ENCODE peak calls at places on chromosomes 6 and 20, in five cellular contexts. One of them, this sample, is unnamed.

GRCh38 chr6:3414704-3415453 is 42.0 kb downstream of the SLC22A23 start:
- DNase-seq in GM06990: peak; percentile 37
- DNase-seq in AG10803: no peak
- DNase-seq in NB4: peak; percentile 21
- DNase-seq in retinal pigment epithelial cell: no peak
- DNase-seq in this sample: no peak

GRCh38 chr20:53921443-53921973 is 148.9 kb downstream of the BCAS1 start:
- DNase-seq in GM06990: no peak
- DNase-seq in AG10803: no peak
- DNase-seq in NB4: no peak
- DNase-seq in retinal pigment epithelial cell: no peak
- DNase-seq in this sample: no peak

GRCh38 chr20:44211177-44212039 is 837 bp upstream of the OSER1 start:
- DNase-seq in GM06990: no peak
- DNase-seq in AG10803: peak; percentile 74
- DNase-seq in NB4: peak; percentile 26
- DNase-seq in retinal pigment epithelial cell: no peak
- DNase-seq in this sample: no peak

GRCh38 chr20:23404196-23404595 is 17.1 kb downstream of the NAPB start:
- DNase-seq in GM06990: no peak
- DNase-seq in AG10803: peak; percentile 34
- DNase-seq in NB4: peak; percentile 16
- DNase-seq in retinal pigment epithelial cell: no peak
- DNase-seq in this sample: no peak

GRCh38 chr6:31666337-31666960 is 569 bp downstream of the CSNK2B start:
- DNase-seq in GM06990: no peak
- DNase-seq in AG10803: no peak
- DNase-seq in NB4: no peak
- DNase-seq in retinal pigment epithelial cell: no peak
- DNase-seq in this sample: no peak

GRCh38 chr6:13027200-13027599 is 301.1 kb downstream of the TBC1D7 start:
- DNase-seq in GM06990: no peak
- DNase-seq in AG10803: no peak
- DNase-seq in NB4: no peak
- DNase-seq in retinal pigment epithelial cell: no peak
- DNase-seq in this sample: no peak

GRCh38 chr20:46202758-46203509 is 84.8 kb downstream of the CD40 start:
- DNase-seq in GM06990: no peak
- DNase-seq in AG10803: no peak
- DNase-seq in NB4: no peak
- DNase-seq in retinal pigment epithelial cell: no peak
- DNase-seq in this sample: no peak

GRCh38 chr6:151514000-151514730 is 20.3 kb downstream of the CCDC170 start:
- DNase-seq in GM06990: no peak
- DNase-seq in AG10803: no peak
- DNase-seq in NB4: no peak
- DNase-seq in retinal pigment epithelial cell: no peak
- DNase-seq in this sample: no peak

GRCh38 chr6:148593130-148593812 is 153.6 kb upstream of the UST start:
- DNase-seq in GM06990: no peak
- DNase-seq in AG10803: peak; percentile 67
- DNase-seq in NB4: no peak
- DNase-seq in retinal pigment epithelial cell: no peak
- DNase-seq in this sample: no peak

GRCh38 chr6:4125933-4126864 is 9.2 kb downstream of the ECI2 start:
- DNase-seq in GM06990: no peak
- DNase-seq in AG10803: peak; percentile 87
- DNase-seq in NB4: peak; percentile 37
- DNase-seq in retinal pigment epithelial cell: peak; percentile 74
- DNase-seq in this sample: peak; percentile 72

GRCh38 chr6:6881438-6882267 is 226.1 kb upstream of the RREB1 start:
- DNase-seq in GM06990: no peak
- DNase-seq in AG10803: no peak
- DNase-seq in NB4: peak; percentile 70
- DNase-seq in retinal pigment epithelial cell: no peak
- DNase-seq in this sample: no peak

GRCh38 chr20:48177058-48177457 is 391.8 kb upstream of the SULF2 start:
- DNase-seq in GM06990: no peak
- DNase-seq in AG10803: no peak
- DNase-seq in NB4: no peak
- DNase-seq in retinal pigment epithelial cell: no peak
- DNase-seq in this sample: no peak

GRCh38 chr20:6495907-6496306 is 271.6 kb upstream of the BMP2 start:
- DNase-seq in GM06990: no peak
- DNase-seq in AG10803: no peak
- DNase-seq in NB4: no peak
- DNase-seq in retinal pigment epithelial cell: no peak
- DNase-seq in this sample: no peak

GRCh38 chr20:16846011-16846410 is 97.9 kb downstream of the OTOR start:
- DNase-seq in GM06990: no peak
- DNase-seq in AG10803: peak; percentile 83
- DNase-seq in NB4: no peak
- DNase-seq in retinal pigment epithelial cell: no peak
- DNase-seq in this sample: peak; percentile 2

GRCh38 chr6:170073846-170074245 is 217.0 kb downstream of the DLL1 start:
- DNase-seq in GM06990: no peak
- DNase-seq in AG10803: no peak
- DNase-seq in NB4: no peak
- DNase-seq in retinal pigment epithelial cell: no peak
- DNase-seq in this sample: no peak

GRCh38 chr6:14791525-14791924 is 454.3 kb upstream of the JARID2 start:
- DNase-seq in GM06990: no peak
- DNase-seq in AG10803: peak; percentile 68
- DNase-seq in NB4: no peak
- DNase-seq in retinal pigment epithelial cell: no peak
- DNase-seq in this sample: no peak

GRCh38 chr6:159974932-159975331 is 6.0 kb downstream of the IGF2R start:
- DNase-seq in GM06990: no peak
- DNase-seq in AG10803: no peak
- DNase-seq in NB4: no peak
- DNase-seq in retinal pigment epithelial cell: no peak
- DNase-seq in this sample: no peak

GRCh38 chr6:50610562-50610961 is 102.8 kb upstream of the TFAP2D start:
- DNase-seq in GM06990: no peak
- DNase-seq in AG10803: no peak
- DNase-seq in NB4: peak; percentile 4
- DNase-seq in retinal pigment epithelial cell: no peak
- DNase-seq in this sample: no peak

GRCh38 chr6:11248974-11249761 is 16.7 kb upstream of the NEDD9 start:
- DNase-seq in GM06990: no peak
- DNase-seq in AG10803: no peak
- DNase-seq in NB4: no peak
- DNase-seq in retinal pigment epithelial cell: no peak
- DNase-seq in this sample: no peak

GRCh38 chr20:58822175-58822574 is 28.5 kb downstream of the GNAS-AS1 start:
- DNase-seq in GM06990: no peak
- DNase-seq in AG10803: no peak
- DNase-seq in NB4: no peak
- DNase-seq in retinal pigment epithelial cell: no peak
- DNase-seq in this sample: no peak

GRCh38 chr6:1552296-1552761 is 57.4 kb upstream of the FOXC1 start:
- DNase-seq in GM06990: no peak
- DNase-seq in AG10803: peak; percentile 51
- DNase-seq in NB4: peak; percentile 80
- DNase-seq in retinal pigment epithelial cell: no peak
- DNase-seq in this sample: no peak

GRCh38 chr20:62480318-62480717 is 4.5 kb upstream of the GATA5 start:
- DNase-seq in GM06990: no peak
- DNase-seq in AG10803: no peak
- DNase-seq in NB4: peak; percentile 33
- DNase-seq in retinal pigment epithelial cell: no peak
- DNase-seq in this sample: no peak

GRCh38 chr6:132733814-132734213 is 20.0 kb upstream of the VNN1 start:
- DNase-seq in GM06990: no peak
- DNase-seq in AG10803: no peak
- DNase-seq in NB4: peak; percentile 50
- DNase-seq in retinal pigment epithelial cell: no peak
- DNase-seq in this sample: no peak
- H3K4me3 ChIP-seq in GM06990: no peak overlapping the region
- H3K4me3 ChIP-seq in AG10803: no peak overlapping the region
- H3K4me3 ChIP-seq in NB4: no peak overlapping the region
- H3K4me3 ChIP-seq in retinal pigment epithelial cell: no peak overlapping the region
- H3K4me3 ChIP-seq in this sample: no peak overlapping the region

DNA sequence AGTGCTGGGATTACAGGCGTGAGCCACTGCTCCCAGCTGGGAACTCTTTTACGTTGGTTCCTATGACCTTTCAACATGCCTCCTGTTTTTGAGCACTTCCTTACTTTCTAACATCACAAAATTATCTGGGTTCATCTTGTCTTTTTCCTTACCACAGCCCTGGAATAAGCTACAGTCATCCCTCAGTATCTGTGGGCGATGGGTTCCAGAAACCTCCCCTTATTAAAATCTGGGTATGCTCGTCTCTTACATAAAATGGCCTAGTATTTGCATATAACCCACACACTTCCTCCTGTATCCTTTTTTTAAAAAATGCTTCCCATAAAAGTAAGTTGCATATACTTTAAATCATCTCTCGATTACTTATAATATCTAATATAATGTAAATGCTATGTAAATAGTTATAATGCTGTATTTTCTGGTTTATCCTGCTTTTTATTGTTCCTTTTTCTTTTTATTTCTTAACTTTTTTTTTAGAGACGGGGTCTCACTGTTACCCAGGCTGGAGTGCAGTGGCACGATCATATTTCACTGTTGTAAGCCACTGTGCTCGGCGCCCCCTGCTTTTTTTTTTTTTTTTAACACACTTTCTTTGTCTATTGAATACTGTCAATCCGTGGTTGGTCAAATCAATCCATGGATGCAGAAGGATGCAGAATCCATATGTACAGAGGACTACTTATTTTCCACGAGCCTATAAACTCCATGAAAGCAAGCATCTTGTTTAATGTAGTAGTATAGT is 9.2 kb downstream of the RPF2 start:
- DNase-seq in GM06990: no peak
- DNase-seq in AG10803: no peak
- DNase-seq in NB4: no peak
- DNase-seq in retinal pigment epithelial cell: no peak
- DNase-seq in this sample: no peak
- TF ChIP-seq CTCF in GM06990: no peak
- TF ChIP-seq CTCF in AG10803: no peak
- TF ChIP-seq CTCF in NB4: no peak
- TF ChIP-seq CTCF in retinal pigment epithelial cell: no peak
- TF ChIP-seq CTCF in this sample: no peak

GRCh38 chr20:4875578-4876067 is 125.7 kb downstream of the SLC23A2 start:
- DNase-seq in GM06990: peak; percentile 75
- DNase-seq in AG10803: no peak
- DNase-seq in NB4: no peak
- DNase-seq in retinal pigment epithelial cell: peak; percentile 85
- DNase-seq in this sample: no peak

GRCh38 chr20:4876731-4877130 is 124.6 kb downstream of the SLC23A2 start:
- DNase-seq in GM06990: no peak
- DNase-seq in AG10803: no peak
- DNase-seq in NB4: no peak
- DNase-seq in retinal pigment epithelial cell: no peak
- DNase-seq in this sample: no peak

GRCh38 chr20:4873396-4873795 is 127.9 kb downstream of the SLC23A2 start:
- DNase-seq in GM06990: no peak
- DNase-seq in AG10803: no peak
- DNase-seq in NB4: no peak
- DNase-seq in retinal pigment epithelial cell: peak; percentile 96
- DNase-seq in this sample: no peak

GRCh38 chr20:4880051-4880450 is 121.3 kb downstream of the SLC23A2 start:
- DNase-seq in GM06990: no peak
- DNase-seq in AG10803: no peak
- DNase-seq in NB4: no peak
- DNase-seq in retinal pigment epithelial cell: no peak
- DNase-seq in this sample: no peak

GRCh38 chr20:4876301-4876700 is 125.0 kb downstream of the SLC23A2 start:
- DNase-seq in GM06990: no peak
- DNase-seq in AG10803: no peak
- DNase-seq in NB4: no peak
- DNase-seq in retinal pigment epithelial cell: no peak
- DNase-seq in this sample: no peak
- H3K4me3 ChIP-seq in GM06990: no peak overlapping the region
- H3K4me3 ChIP-seq in AG10803: no peak overlapping the region
- H3K4me3 ChIP-seq in NB4: no peak overlapping the region
- H3K4me3 ChIP-seq in retinal pigment epithelial cell: no peak overlapping the region
- H3K4me3 ChIP-seq in this sample: no peak overlapping the region

GRCh38 chr6:54135665-54136370 is 24.6 kb downstream of the MLIP start:
- DNase-seq in GM06990: no peak
- DNase-seq in AG10803: peak; percentile 47
- DNase-seq in NB4: no peak
- DNase-seq in retinal pigment epithelial cell: no peak
- DNase-seq in this sample: peak; percentile 24
- TF ChIP-seq CTCF in GM06990: no peak
- TF ChIP-seq CTCF in AG10803: no peak
- TF ChIP-seq CTCF in NB4: no peak
- TF ChIP-seq CTCF in retinal pigment epithelial cell: no peak
- TF ChIP-seq CTCF in this sample: no peak

GRCh38 chr6:53725791-53726575 is 60.4 kb upstream of the KLHL31 start:
- DNase-seq in GM06990: peak; percentile 49
- DNase-seq in AG10803: peak; percentile 64
- DNase-seq in NB4: peak; percentile 81
- DNase-seq in retinal pigment epithelial cell: no peak
- DNase-seq in this sample: peak; percentile 25
- H3K4me3 ChIP-seq in GM06990: no peak overlapping the region
- H3K4me3 ChIP-seq in AG10803: no peak overlapping the region
- H3K4me3 ChIP-seq in NB4: no peak overlapping the region
- H3K4me3 ChIP-seq in retinal pigment epithelial cell: no peak overlapping the region
- H3K4me3 ChIP-seq in this sample: no peak overlapping the region

This sample was measured in AG09309.